ENCODE peak calls at places on chromosome 20, in ten cellular contexts. One of them, this sample, is unnamed.

GRCh38 chr20:1472556-1473243 is 6.1 kb upstream of the NSFL1C start:
- DNase-seq in activated naive CD4-positive, alpha-beta T cell: no peak
- DNase-seq in LoVo: no peak
- DNase-seq in left ventricle myocardium inferior: no peak
- DNase-seq in tibial artery: no peak
- DNase-seq in activated CD8-positive, alpha-beta memory T cell treated with anti-CD3 and anti-CD28 coated beads for 4 hours: no peak
- DNase-seq in neuronal stem cell: no peak
- DNase-seq in M059J: no peak
- DNase-seq in mucosa of gallbladder: no peak
- DNase-seq in head of caudate nucleus: no peak
- DNase-seq in this sample: no peak

GRCh38 chr20:507933-508332 is 35.7 kb downstream of the CSNK2A1 start:
- DNase-seq in activated naive CD4-positive, alpha-beta T cell: no peak
- DNase-seq in LoVo: no peak
- DNase-seq in left ventricle myocardium inferior: no peak
- DNase-seq in tibial artery: no peak
- DNase-seq in activated CD8-positive, alpha-beta memory T cell treated with anti-CD3 and anti-CD28 coated beads for 4 hours: no peak
- DNase-seq in neuronal stem cell: no peak
- DNase-seq in M059J: no peak
- DNase-seq in mucosa of gallbladder: no peak
- DNase-seq in head of caudate nucleus: no peak
- DNase-seq in this sample: no peak

GRCh38 chr20:11453430-11453829 is 464.3 kb upstream of the BTBD3 start:
- DNase-seq in activated naive CD4-positive, alpha-beta T cell: no peak
- DNase-seq in LoVo: peak
- DNase-seq in left ventricle myocardium inferior: no peak
- DNase-seq in tibial artery: no peak
- DNase-seq in activated CD8-positive, alpha-beta memory T cell treated with anti-CD3 and anti-CD28 coated beads for 4 hours: no peak
- DNase-seq in neuronal stem cell: no peak
- DNase-seq in M059J: peak
- DNase-seq in mucosa of gallbladder: no peak
- DNase-seq in head of caudate nucleus: no peak
- DNase-seq in this sample: no peak

GRCh38 chr20:19996970-19997369 is 20.2 kb upstream of the NAA20 start:
- DNase-seq in activated naive CD4-positive, alpha-beta T cell: no peak
- DNase-seq in LoVo: no peak
- DNase-seq in left ventricle myocardium inferior: no peak
- DNase-seq in tibial artery: no peak
- DNase-seq in activated CD8-positive, alpha-beta memory T cell treated with anti-CD3 and anti-CD28 coated beads for 4 hours: no peak
- DNase-seq in neuronal stem cell: no peak
- DNase-seq in M059J: no peak
- DNase-seq in mucosa of gallbladder: no peak
- DNase-seq in head of caudate nucleus: no peak
- DNase-seq in this sample: no peak

GRCh38 chr20:12067686-12068085 is 150.0 kb downstream of the BTBD3 start:
- DNase-seq in activated naive CD4-positive, alpha-beta T cell: no peak
- DNase-seq in LoVo: no peak
- DNase-seq in left ventricle myocardium inferior: no peak
- DNase-seq in tibial artery: no peak
- DNase-seq in activated CD8-positive, alpha-beta memory T cell treated with anti-CD3 and anti-CD28 coated beads for 4 hours: no peak
- DNase-seq in neuronal stem cell: no peak
- DNase-seq in M059J: no peak
- DNase-seq in mucosa of gallbladder: no peak
- DNase-seq in head of caudate nucleus: no peak
- DNase-seq in this sample: no peak

GRCh38 chr20:57772349-57772964 is 62.6 kb upstream of the PMEPA1 start:
- DNase-seq in activated naive CD4-positive, alpha-beta T cell: no peak
- DNase-seq in LoVo: no peak
- DNase-seq in left ventricle myocardium inferior: no peak
- DNase-seq in tibial artery: peak
- DNase-seq in activated CD8-positive, alpha-beta memory T cell treated with anti-CD3 and anti-CD28 coated beads for 4 hours: no peak
- DNase-seq in neuronal stem cell: no peak
- DNase-seq in M059J: peak
- DNase-seq in mucosa of gallbladder: no peak
- DNase-seq in head of caudate nucleus: no peak
- DNase-seq in this sample: no peak

GRCh38 chr20:52313335-52313963 is 121.9 kb upstream of the ZFP64 start:
- DNase-seq in activated naive CD4-positive, alpha-beta T cell: no peak
- DNase-seq in LoVo: peak
- DNase-seq in left ventricle myocardium inferior: no peak
- DNase-seq in tibial artery: no peak
- DNase-seq in activated CD8-positive, alpha-beta memory T cell treated with anti-CD3 and anti-CD28 coated beads for 4 hours: no peak
- DNase-seq in neuronal stem cell: peak
- DNase-seq in M059J: peak
- DNase-seq in mucosa of gallbladder: peak
- DNase-seq in head of caudate nucleus: peak
- DNase-seq in this sample: no peak

GRCh38 chr20:56628873-56629463 is at the start of gene TFAP2C:
- DNase-seq in activated naive CD4-positive, alpha-beta T cell: no peak
- DNase-seq in LoVo: no peak
- DNase-seq in left ventricle myocardium inferior: peak
- DNase-seq in tibial artery: peak
- DNase-seq in activated CD8-positive, alpha-beta memory T cell treated with anti-CD3 and anti-CD28 coated beads for 4 hours: no peak
- DNase-seq in neuronal stem cell: peak
- DNase-seq in M059J: peak
- DNase-seq in mucosa of gallbladder: peak
- DNase-seq in head of caudate nucleus: no peak
- DNase-seq in this sample: peak

GRCh38 chr20:34185766-34186620 is 55.2 kb upstream of the ASIP start:
- DNase-seq in activated naive CD4-positive, alpha-beta T cell: no peak
- DNase-seq in LoVo: no peak
- DNase-seq in left ventricle myocardium inferior: no peak
- DNase-seq in tibial artery: no peak
- DNase-seq in activated CD8-positive, alpha-beta memory T cell treated with anti-CD3 and anti-CD28 coated beads for 4 hours: no peak
- DNase-seq in neuronal stem cell: no peak
- DNase-seq in M059J: no peak
- DNase-seq in mucosa of gallbladder: no peak
- DNase-seq in head of caudate nucleus: no peak
- DNase-seq in this sample: no peak

GRCh38 chr20:5390719-5391118 is 74.0 kb upstream of the PROKR2 start:
- DNase-seq in activated naive CD4-positive, alpha-beta T cell: no peak
- DNase-seq in LoVo: no peak
- DNase-seq in left ventricle myocardium inferior: no peak
- DNase-seq in tibial artery: no peak
- DNase-seq in activated CD8-positive, alpha-beta memory T cell treated with anti-CD3 and anti-CD28 coated beads for 4 hours: no peak
- DNase-seq in neuronal stem cell: no peak
- DNase-seq in M059J: no peak
- DNase-seq in mucosa of gallbladder: no peak
- DNase-seq in head of caudate nucleus: no peak
- DNase-seq in this sample: no peak

GRCh38 chr20:10735195-10735949 is 61.6 kb upstream of the JAG1 start:
- DNase-seq in activated naive CD4-positive, alpha-beta T cell: no peak
- DNase-seq in LoVo: no peak
- DNase-seq in left ventricle myocardium inferior: peak
- DNase-seq in tibial artery: no peak
- DNase-seq in activated CD8-positive, alpha-beta memory T cell treated with anti-CD3 and anti-CD28 coated beads for 4 hours: no peak
- DNase-seq in neuronal stem cell: no peak
- DNase-seq in M059J: no peak
- DNase-seq in mucosa of gallbladder: peak
- DNase-seq in head of caudate nucleus: no peak
- DNase-seq in this sample: no peak

This sample was measured in heart left ventricle.